ENCODE peak calls at places on chromosomes 4 and X, in five cellular contexts. L is K562, V is A549, T is HepG2, P is GM12878. H is an unnamed sample.
A peak's percentile ranks its signal among the peaks of the same experiment; 100 is the strongest.

GRCh38 chr4:24915121-24915922 is 2.5 kb upstream of the CCDC149 start:
- DNase-seq in L (no peak), V (no peak), T (peak; percentile 6), P (no peak), H (peak; percentile 20)

GRCh38 chr4:101020956-101021355 is 326.4 kb downstream of the PPP3CA start:
- DNase-seq in L (no peak), V (no peak), T (no peak), P (peak; percentile 53), H (peak; percentile 94)

GRCh38 chrX:24672701-24673190 is 21.0 kb upstream of the POLA1 start:
- DNase-seq in L (no peak), V (no peak), T (peak; percentile 78), P (no peak), H (no peak)

GRCh38 chr4:96164814-96165351 is 325.0 kb downstream of the PDHA2 start:
- DNase-seq in L (no peak), V (no peak), T (no peak), P (no peak), H (no peak)

GRCh38 chr4:26741491-26741871 is 119.2 kb upstream of the STIM2 start:
- DNase-seq in L (no peak), V (no peak), T (no peak), P (no peak), H (no peak)

GRCh38 chrX:141642979-141643378 is 53.5 kb downstream of the SPANXA2 start:
- DNase-seq in L (no peak), V (no peak), T (no peak), P (no peak), H (no peak)

GRCh38 chr4:6331018-6331417 is 61.4 kb downstream of the WFS1 start:
- DNase-seq in L (peak; percentile 59), V (peak; percentile 31), T (peak; percentile 66), P (no peak), H (no peak)

GRCh38 chr4:121484633-121485032 is 103.8 kb upstream of the QRFPR start:
- DNase-seq in L (peak; percentile 20), V (peak; percentile 3), T (peak; percentile 36), P (no peak), H (peak; percentile 47)

GRCh38 chrX:40439625-40440532 is 140.9 kb upstream of the ATP6AP2 start:
- DNase-seq in L (no peak), V (no peak), T (no peak), P (no peak), H (no peak)

GRCh38 chrX:154600962-154601374 is 16.0 kb downstream of the CTAG1A start:
- DNase-seq in L (no peak), V (no peak), T (no peak), P (no peak), H (no peak)

GRCh38 chrX:150899191-150899757 is 806 bp upstream of the CD99L2 start:
- DNase-seq in L (peak; percentile 15), V (peak; percentile 12), T (no peak), P (no peak), H (peak; percentile 22)

GRCh38 chrX:64885850-64886249 is 90.4 kb downstream of the ZC4H2 start:
- DNase-seq in L (peak; percentile 31), V (no peak), T (no peak), P (no peak), H (no peak)

GRCh38 chr4:133147922-133148689 is 988 bp upstream of the PCDH10 start:
- DNase-seq in L (no peak), V (no peak), T (no peak), P (no peak), H (peak; percentile 79)

GRCh38 chr4:72569719-72570235 is 756 bp upstream of the ADAMTS3 start:
- DNase-seq in L (no peak), V (no peak), T (no peak), P (no peak), H (peak; percentile 1)

GRCh38 chr4:36489798-36490197 is 208.4 kb downstream of the DTHD1 start:
- DNase-seq in L (no peak), V (no peak), T (no peak), P (no peak), H (no peak)

GRCh38 chrX:150933945-150934350 is 35.5 kb upstream of the CD99L2 start:
- DNase-seq in L (no peak), V (no peak), T (no peak), P (no peak), H (no peak)

GRCh38 chr4:9781343-9782135 is at the start of gene DRD5:
- DNase-seq in L (no peak), V (no peak), T (no peak), P (no peak), H (no peak)

GRCh38 chr4:89152972-89153371 is 41.6 kb downstream of the TIGD2 start:
- DNase-seq in L (no peak), V (no peak), T (no peak), P (no peak), H (no peak)

GRCh38 chr4:26490111-26490979 is at the start of gene CCKAR:
- DNase-seq in L (no peak), V (no peak), T (no peak), P (no peak), H (no peak)

GRCh38 chr4:158949094-158949493 is 153.8 kb upstream of the RAPGEF2 start:
- DNase-seq in L (no peak), V (no peak), T (no peak), P (no peak), H (peak; percentile 82)

GRCh38 chr4:158941321-158941720 is 161.6 kb upstream of the RAPGEF2 start:
- DNase-seq in L (no peak), V (no peak), T (no peak), P (no peak), H (no peak)

GRCh38 chr4:158948071-158948470 is 154.8 kb upstream of the RAPGEF2 start:
- DNase-seq in L (no peak), V (no peak), T (no peak), P (no peak), H (no peak)

GRCh38 chr4:158945529-158946108 is 157.3 kb upstream of the RAPGEF2 start:
- DNase-seq in L (no peak), V (no peak), T (no peak), P (no peak), H (no peak)

GRCh38 chr4:158946825-158947224 is 156.1 kb upstream of the RAPGEF2 start:
- DNase-seq in L (no peak), V (no peak), T (no peak), P (no peak), H (no peak)
- H3K27ac ChIP-seq in L (no peak overlapping the region), V (no peak overlapping the region), T (no peak overlapping the region), P (no peak overlapping the region), H (no peak overlapping the region)

GRCh38 chr4:134773497-134774000 is 572.0 kb upstream of the PABPC4L start:
- DNase-seq in L (no peak), V (no peak), T (no peak), P (no peak), H (no peak)
- TF ChIP-seq MYC in L (no peak), V (no peak), T (no peak), P (no peak), H (no peak)

GRCh38 chrX:10582215-10582733 is 38.1 kb downstream of the MID1 start:
- DNase-seq in L (peak; percentile 31), V (no peak), T (no peak), P (no peak), H (peak; percentile 73)

GRCh38 chrX:10579018-10579752 is 41.2 kb downstream of the MID1 start:
- DNase-seq in L (no peak), V (no peak), T (peak; percentile 62), P (no peak), H (peak; percentile 76)

GRCh38 chrX:10576777-10577444 is 43.5 kb downstream of the MID1 start:
- DNase-seq in L (no peak), V (no peak), T (no peak), P (no peak), H (peak; percentile 84)

GRCh38 chrX:10577863-10578262 is 42.5 kb downstream of the MID1 start:
- DNase-seq in L (no peak), V (no peak), T (no peak), P (no peak), H (peak; percentile 31)

DNA sequence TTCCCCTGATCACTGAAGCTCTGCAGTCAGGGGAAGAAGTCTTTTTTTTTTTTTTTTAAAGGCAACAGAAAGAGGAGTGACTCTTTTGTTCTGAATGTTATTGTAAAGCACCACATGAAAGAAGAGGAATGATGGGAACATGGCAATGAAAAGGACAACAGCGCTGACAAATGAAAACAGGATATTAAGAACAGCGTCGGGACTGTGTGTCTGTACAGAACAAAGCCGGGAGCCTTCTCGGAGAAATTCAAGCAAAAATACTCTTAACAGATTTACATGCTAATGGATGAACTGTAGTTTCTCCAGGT is 40.7 kb downstream of the MID1 start:
- DNase-seq in L (no peak), V (no peak), T (no peak), P (no peak), H (peak; percentile 84)
- H3K27ac ChIP-seq in L (no peak overlapping the region), V (peak overlapping the region; percentile 96), T (no peak overlapping the region), P (no peak overlapping the region), H (peak overlapping the region; percentile 99)

DNA sequence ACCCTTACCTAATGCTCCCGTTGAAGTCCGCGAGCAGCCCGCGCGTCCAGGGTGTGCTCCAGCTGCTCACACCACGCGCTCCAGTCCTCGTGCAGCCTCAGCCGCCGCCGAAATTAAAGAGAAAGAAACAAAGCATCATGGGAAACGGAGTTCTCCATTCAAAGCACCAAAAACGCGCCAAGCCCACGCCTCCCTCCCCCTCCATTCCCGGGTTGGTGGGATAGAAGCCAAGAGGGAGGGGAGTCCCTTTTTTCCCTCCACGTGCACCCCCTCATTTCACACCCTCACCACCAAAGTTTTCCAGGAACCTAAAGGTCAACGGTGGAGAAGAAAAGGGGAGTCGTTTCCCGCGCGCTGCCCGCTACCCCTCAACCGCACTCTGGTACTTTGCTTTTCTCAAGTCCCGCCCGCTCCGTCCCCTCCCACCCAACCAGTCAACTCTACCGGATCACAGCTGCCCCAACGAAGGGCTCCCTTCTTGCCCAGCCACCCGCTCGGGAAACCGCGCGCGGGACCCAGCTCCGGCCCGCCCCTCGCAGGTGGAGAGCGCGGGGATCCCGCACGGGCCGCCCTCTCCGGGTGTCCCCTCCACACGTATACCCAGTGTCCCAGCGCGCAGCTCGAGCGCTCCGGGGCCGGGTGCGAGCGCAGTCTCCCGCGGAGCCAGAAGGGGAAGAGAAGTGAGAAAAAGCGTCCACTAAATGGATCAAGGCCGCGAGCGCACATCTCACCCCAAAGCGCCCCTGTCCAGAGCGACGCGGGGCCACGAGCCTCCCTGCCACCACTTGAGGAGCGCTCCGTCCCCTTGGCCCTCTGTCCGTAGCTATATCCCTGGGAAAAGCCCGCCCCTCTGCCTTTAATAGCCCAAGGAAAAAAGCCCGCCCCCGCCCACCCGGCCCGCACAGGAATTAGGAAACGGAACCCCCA is 65.1 kb upstream of the CCDC160 start:
- DNase-seq in L (no peak), V (no peak), T (no peak), P (no peak), H (peak; percentile 4)
- TF ChIP-seq MYC in L (no peak), V (no peak), T (no peak), P (no peak), H (no peak)

DNA sequence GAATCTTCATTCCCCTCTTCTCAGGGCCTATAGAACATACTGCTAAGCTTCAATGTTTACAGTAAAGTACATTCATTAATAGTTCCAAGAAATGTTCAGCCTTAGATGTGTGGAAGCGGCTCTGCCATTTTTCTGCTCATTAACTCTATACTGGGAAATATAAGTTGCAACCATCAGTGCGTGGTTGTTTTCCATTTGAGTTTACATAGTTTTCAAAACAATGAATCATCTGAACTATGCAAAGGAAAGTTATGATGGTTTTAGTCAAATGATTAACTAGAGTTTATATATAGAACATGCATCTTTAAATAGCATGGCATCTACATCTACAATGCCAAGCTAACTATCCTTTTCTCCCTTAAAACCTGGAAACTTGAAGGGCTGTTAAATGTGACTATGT is 29.6 kb downstream of the LEF1 start:
- DNase-seq in L (no peak), V (no peak), T (no peak), P (no peak), H (no peak)
- H3K27ac ChIP-seq in L (no peak overlapping the region), V (no peak overlapping the region), T (no peak overlapping the region), P (no peak overlapping the region), H (no peak overlapping the region)

GRCh38 chrX:46325312-46325877 is 219.8 kb downstream of the ZNF674 start:
- DNase-seq in L (no peak), V (peak; percentile 80), T (peak; percentile 41), P (no peak), H (peak; percentile 69)
- TF ChIP-seq MYC in L (no peak), V (no peak), T (no peak), P (no peak), H (no peak)

GRCh38 chr4:183337833-183338232 is 15.6 kb upstream of the CLDN24 start:
- DNase-seq in L (no peak), V (no peak), T (no peak), P (no peak), H (no peak)
- H3K27ac ChIP-seq in L (no peak overlapping the region), V (peak overlapping the region; percentile 10), T (no peak overlapping the region), P (no peak overlapping the region), H (no peak overlapping the region)